ENCODE peak calls at places on chromosome 22, in six cellular contexts. M is fibroblast of lung, B is right cardiac atrium, O is colonic mucosa, V is aorta, C is OCI-LY7. J is an unnamed sample.
A peak's percentile ranks its signal among the peaks of the same experiment; 100 is the strongest.

GRCh38 chr22:28978158-28978557 is 83.5 kb downstream of the C22orf31 start:
- DNase-seq in O (no peak), B (no peak), M (peak; percentile 75), V (no peak), C (no peak), J (peak; percentile 31)

GRCh38 chr22:50185384-50186087 is at the start of gene TRABD:
- DNase-seq in B (peak; percentile 92), O (peak; percentile 86), C (peak; percentile 95), V (peak; percentile 94), M (peak; percentile 79), J (peak; percentile 97)

GRCh38 chr22:12601870-12602779 is 2925.9 kb upstream of the OR11H1 start:
- DNase-seq in M (no peak), C (no peak), B (peak; percentile 17), O (no peak), V (peak; percentile 55), J (no peak)

GRCh38 chr22:42434748-42435425 is 2.7 kb upstream of the NFAM1 start:
- DNase-seq in M (no peak), B (no peak), C (no peak), O (no peak), V (no peak), J (no peak)

GRCh38 chr22:37237371-37238268 is 6.4 kb downstream of the RAC2 start:
- DNase-seq in C (no peak), V (peak; percentile 34), O (no peak), M (peak; percentile 74), B (no peak), J (no peak)

GRCh38 chr22:45335021-45335818 is 25.5 kb downstream of the FAM118A start:
- DNase-seq in C (no peak), V (no peak), M (no peak), O (no peak), B (peak; percentile 71), J (peak; percentile 13)

GRCh38 chr22:17777005-17777716 is 2.9 kb upstream of the BID start:
- DNase-seq in C (peak; percentile 87), O (no peak), V (peak; percentile 74), B (no peak), M (no peak), J (no peak)

GRCh38 chr22:22158207-22158816 is 86.3 kb upstream of the VPREB1 start:
- DNase-seq in C (no peak), O (no peak), M (no peak), B (no peak), V (no peak), J (no peak)

GRCh38 chr22:28909375-28909774 is 26.0 kb downstream of the ZNRF3 start:
- DNase-seq in M (peak; percentile 76), B (no peak), V (no peak), C (no peak), O (no peak), J (no peak)

GRCh38 chr22:45201678-45202332 is 38.1 kb downstream of the NUP50 start:
- DNase-seq in B (no peak), M (peak; percentile 99), O (no peak), V (no peak), C (no peak), J (peak; percentile 15)

GRCh38 chr22:31952459-31952858 is 8.1 kb downstream of the YWHAH start:
- DNase-seq in O (no peak), M (peak; percentile 94), V (no peak), C (no peak), B (no peak), J (peak; percentile 66)

GRCh38 chr22:36160499-36160942 is at the start of gene APOL3:
- DNase-seq in C (peak; percentile 53), B (peak; percentile 87), M (peak; percentile 34), O (peak; percentile 82), V (peak; percentile 87), J (peak; percentile 57)

GRCh38 chr22:24137595-24137994 is 43.7 kb upstream of the SUSD2 start:
- DNase-seq in O (no peak), C (no peak), M (peak; percentile 67), V (no peak), B (no peak), J (peak; percentile 88)

GRCh38 chr22:17705565-17706450 is 67.3 kb downstream of the BCL2L13 start:
- DNase-seq in B (no peak), C (peak; percentile 6), V (no peak), M (peak; percentile 33), O (no peak), J (no peak)

GRCh38 chr22:43635101-43635500 is 177.0 kb downstream of the EFCAB6 start:
- DNase-seq in M (no peak), V (no peak), C (no peak), B (no peak), O (no peak), J (no peak)

GRCh38 chr22:22408731-22409696 is 99.5 kb downstream of the ZNF280B start:
- DNase-seq in C (peak; percentile 87), O (no peak), B (no peak), V (no peak), M (peak; percentile 5), J (peak; percentile 14)

GRCh38 chr22:39568278-39568981 is 2.1 kb upstream of the CACNA1I start:
- DNase-seq in C (no peak), V (no peak), M (no peak), B (no peak), O (no peak), J (no peak)

GRCh38 chr22:43505423-43505822 is 93.6 kb downstream of the MPPED1 start:
- DNase-seq in C (no peak), M (no peak), V (no peak), B (no peak), O (no peak), J (no peak)

GRCh38 chr22:20001082-20001638 is 15.5 kb downstream of the ARVCF start:
- DNase-seq in V (peak; percentile 29), C (no peak), M (peak; percentile 80), O (no peak), B (peak; percentile 11), J (no peak)
- H3K4me3 ChIP-seq in V (no peak overlapping the region), C (no peak overlapping the region), M (no peak overlapping the region), O (no peak overlapping the region), B (no peak overlapping the region), J (no peak overlapping the region)

GRCh38 chr22:30183861-30184278 is 62.7 kb downstream of the LIF start:
- DNase-seq in M (peak; percentile 75), V (no peak), B (no peak), O (no peak), C (no peak), J (peak; percentile 53)

GRCh38 chr22:30181459-30182353 is 64.9 kb downstream of the LIF start:
- DNase-seq in O (no peak), C (no peak), V (no peak), M (no peak), B (no peak), J (no peak)

GRCh38 chr22:30183271-30183670 is 63.3 kb downstream of the LIF start:
- DNase-seq in V (no peak), B (no peak), O (no peak), M (no peak), C (no peak), J (no peak)

GRCh38 chr22:30182833-30183232 is 63.7 kb downstream of the LIF start:
- DNase-seq in M (no peak), B (no peak), C (no peak), V (no peak), O (no peak), J (no peak)

DNA sequence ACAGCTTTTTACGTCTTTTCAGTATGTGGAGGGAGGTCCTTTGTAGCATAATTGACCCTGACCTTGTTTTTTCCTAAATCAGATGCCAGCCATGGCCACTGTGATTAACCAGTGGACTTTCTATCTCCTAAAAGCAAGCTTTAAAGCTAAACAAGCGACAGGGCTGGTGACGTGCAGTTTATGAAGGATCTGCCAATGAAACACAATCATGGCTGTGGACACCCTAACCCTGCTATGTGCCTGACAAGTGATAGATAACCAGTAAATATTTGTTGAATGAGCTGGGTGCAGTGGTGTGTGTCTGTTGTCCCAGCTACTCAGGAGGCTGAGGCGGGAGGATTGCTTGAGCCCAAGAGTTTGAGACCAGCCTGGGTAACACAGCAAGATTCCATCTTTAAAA is 64.2 kb downstream of the LIF start:
- DNase-seq in B (no peak), M (peak; percentile 36), V (no peak), C (no peak), O (no peak), J (no peak)
- H3K9me3 ChIP-seq in B (no peaks in the 10 kb centered on the region), M (no peaks in the 10 kb centered on the region), V (no peaks in the 10 kb centered on the region), C (no peaks in the 10 kb centered on the region), O (no peaks in the 10 kb centered on the region), J (no peaks in the 10 kb centered on the region)

DNA sequence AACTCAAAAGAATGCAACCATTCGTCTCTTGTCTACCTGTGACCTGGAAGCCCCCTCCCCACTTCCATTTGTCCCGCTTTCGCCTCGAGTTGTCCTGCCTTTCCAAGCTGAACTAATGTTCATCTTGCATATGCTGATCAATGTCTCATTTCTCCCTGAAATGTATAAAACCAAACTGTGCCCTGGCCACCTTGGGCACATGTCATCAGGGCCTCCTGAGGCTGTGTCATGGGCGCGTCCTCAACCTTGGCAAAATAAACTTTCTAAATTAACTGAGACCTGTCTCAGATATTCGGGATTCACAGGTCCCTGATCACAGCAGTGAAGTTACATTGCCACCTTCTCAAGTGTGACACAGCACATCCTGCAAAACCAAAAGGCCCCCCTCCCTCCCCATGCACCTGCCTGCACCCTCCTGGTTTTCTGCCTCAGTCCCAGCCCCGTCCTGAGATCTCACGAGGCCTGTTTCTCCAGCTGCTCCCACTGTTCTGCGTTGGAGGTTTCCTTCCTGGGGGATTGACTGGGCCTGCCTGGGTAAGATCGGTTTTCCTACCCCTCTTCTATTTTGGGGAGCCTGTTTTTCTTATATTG is 1328.7 kb downstream of the TBC1D22A start:
- DNase-seq in V (no peak), M (no peak), B (no peak), O (no peak), C (peak; percentile 63), J (no peak)
- H3K4me3 ChIP-seq in V (no peak overlapping the region), M (no peak overlapping the region), B (no peak overlapping the region), O (no peak overlapping the region), C (peak overlapping the region; percentile 46), J (no peak overlapping the region)

DNA sequence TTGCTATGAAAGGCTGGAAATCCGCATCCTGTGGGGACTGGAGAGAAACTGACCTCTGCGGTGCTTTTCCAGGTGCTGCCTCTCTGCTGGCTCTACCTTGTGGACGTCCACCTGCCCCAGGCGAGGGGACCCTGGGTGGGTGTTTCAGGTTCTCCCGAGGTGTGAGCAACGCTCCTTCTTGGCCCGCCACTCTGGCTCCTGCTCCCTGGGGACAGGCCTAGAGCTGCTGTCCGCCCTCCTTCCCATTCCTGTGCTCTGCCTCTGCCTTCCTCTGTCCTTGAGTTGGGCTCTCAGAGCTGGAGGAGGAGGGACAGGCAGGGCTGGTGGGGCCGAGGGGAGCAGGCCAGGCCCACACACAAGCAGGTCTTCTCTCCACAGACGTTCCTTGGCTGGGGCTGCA is 1115.1 kb downstream of the BRD1 start:
- DNase-seq in V (peak; percentile 18), O (no peak), C (no peak), M (no peak), B (no peak), J (no peak)
- H3K9me3 ChIP-seq in V (no peaks in the 10 kb centered on the region), O (no peaks in the 10 kb centered on the region), C (no peaks in the 10 kb centered on the region), M (no peaks in the 10 kb centered on the region), B (no peaks in the 10 kb centered on the region), J (no peaks in the 10 kb centered on the region)